ENCODE peak calls at places on chromosomes 2 and 18, in seven cellular contexts. One of them, this sample, is unnamed.
A peak's percentile ranks its signal among the peaks of the same experiment; 100 is the strongest.

GRCh38 chr2:100518801-100519200 is 44.0 kb upstream of the PDCL3 start:
- DNase-seq in HCT116: no peak
- DNase-seq in A549: no peak
- DNase-seq in IMR-90: no peak
- DNase-seq in stomach: no peak
- DNase-seq in uterus: no peak
- DNase-seq in K562: no peak
- DNase-seq in this sample: no peak

GRCh38 chr18:68275616-68276015 is 439.3 kb downstream of the TMX3 start:
- DNase-seq in HCT116: no peak
- DNase-seq in A549: no peak
- DNase-seq in IMR-90: peak; percentile 93
- DNase-seq in stomach: no peak
- DNase-seq in uterus: no peak
- DNase-seq in K562: no peak
- DNase-seq in this sample: no peak

GRCh38 chr2:164599954-164600589 is 21.2 kb downstream of the GRB14 start:
- DNase-seq in HCT116: peak; percentile 79
- DNase-seq in A549: peak; percentile 87
- DNase-seq in IMR-90: peak; percentile 50
- DNase-seq in stomach: peak; percentile 30
- DNase-seq in uterus: no peak
- DNase-seq in K562: peak; percentile 67
- DNase-seq in this sample: no peak

GRCh38 chr2:215832791-215833190 is 180.6 kb downstream of the MREG start:
- DNase-seq in HCT116: no peak
- DNase-seq in A549: no peak
- DNase-seq in IMR-90: no peak
- DNase-seq in stomach: peak; percentile 61
- DNase-seq in uterus: no peak
- DNase-seq in K562: no peak
- DNase-seq in this sample: no peak

GRCh38 chr2:176291335-176291734 is 22.1 kb downstream of the MTX2 start:
- DNase-seq in HCT116: no peak
- DNase-seq in A549: no peak
- DNase-seq in IMR-90: no peak
- DNase-seq in stomach: no peak
- DNase-seq in uterus: no peak
- DNase-seq in K562: no peak
- DNase-seq in this sample: no peak

GRCh38 chr2:36433311-36434217 is 78.0 kb downstream of the CRIM1 start:
- DNase-seq in HCT116: no peak
- DNase-seq in A549: peak; percentile 76
- DNase-seq in IMR-90: peak; percentile 59
- DNase-seq in stomach: no peak
- DNase-seq in uterus: peak; percentile 51
- DNase-seq in K562: no peak
- DNase-seq in this sample: no peak

GRCh38 chr2:55115795-55116597 is 65.7 kb upstream of the RTN4 start:
- DNase-seq in HCT116: peak; percentile 80
- DNase-seq in A549: peak; percentile 52
- DNase-seq in IMR-90: peak; percentile 80
- DNase-seq in stomach: no peak
- DNase-seq in uterus: no peak
- DNase-seq in K562: peak; percentile 47
- DNase-seq in this sample: no peak

GRCh38 chr2:193332938-193333337 is 1138.2 kb upstream of the TMEFF2 start:
- DNase-seq in HCT116: no peak
- DNase-seq in A549: no peak
- DNase-seq in IMR-90: no peak
- DNase-seq in stomach: no peak
- DNase-seq in uterus: no peak
- DNase-seq in K562: no peak
- DNase-seq in this sample: no peak

GRCh38 chr18:49565656-49566055 is 3.8 kb downstream of the LIPG start:
- DNase-seq in HCT116: no peak
- DNase-seq in A549: no peak
- DNase-seq in IMR-90: peak; percentile 16
- DNase-seq in stomach: peak; percentile 82
- DNase-seq in uterus: no peak
- DNase-seq in K562: no peak
- DNase-seq in this sample: no peak

GRCh38 chr2:240911641-240912265 is 5.6 kb downstream of the CROCC2 start:
- DNase-seq in HCT116: no peak
- DNase-seq in A549: no peak
- DNase-seq in IMR-90: peak; percentile 46
- DNase-seq in stomach: no peak
- DNase-seq in uterus: no peak
- DNase-seq in K562: no peak
- DNase-seq in this sample: no peak

GRCh38 chr18:73274812-73275621 is 407.2 kb upstream of the NETO1 start:
- DNase-seq in HCT116: no peak
- DNase-seq in A549: peak; percentile 86
- DNase-seq in IMR-90: no peak
- DNase-seq in stomach: no peak
- DNase-seq in uterus: no peak
- DNase-seq in K562: no peak
- DNase-seq in this sample: no peak

GRCh38 chr2:13260401-13260800 is 543.7 kb downstream of the TRIB2 start:
- DNase-seq in HCT116: no peak
- DNase-seq in A549: no peak
- DNase-seq in IMR-90: no peak
- DNase-seq in stomach: no peak
- DNase-seq in uterus: no peak
- DNase-seq in K562: no peak
- DNase-seq in this sample: no peak

GRCh38 chr18:39732918-39733317 is 2167.3 kb upstream of the CELF4 start:
- DNase-seq in HCT116: no peak
- DNase-seq in A549: peak; percentile 0
- DNase-seq in IMR-90: no peak
- DNase-seq in stomach: no peak
- DNase-seq in uterus: no peak
- DNase-seq in K562: no peak
- DNase-seq in this sample: no peak

GRCh38 chr2:126059379-126059778 is 596.6 kb upstream of the GYPC start:
- DNase-seq in HCT116: no peak
- DNase-seq in A549: no peak
- DNase-seq in IMR-90: no peak
- DNase-seq in stomach: no peak
- DNase-seq in uterus: no peak
- DNase-seq in K562: no peak
- DNase-seq in this sample: no peak

GRCh38 chr2:10008809-10009176 is 34.6 kb upstream of the KLF11 start:
- DNase-seq in HCT116: no peak
- DNase-seq in A549: no peak
- DNase-seq in IMR-90: no peak
- DNase-seq in stomach: no peak
- DNase-seq in uterus: no peak
- DNase-seq in K562: peak; percentile 28
- DNase-seq in this sample: no peak

GRCh38 chr18:2846241-2846637 is 567 bp upstream of the EMILIN2 start:
- DNase-seq in HCT116: no peak
- DNase-seq in A549: no peak
- DNase-seq in IMR-90: peak; percentile 16
- DNase-seq in stomach: no peak
- DNase-seq in uterus: no peak
- DNase-seq in K562: no peak
- DNase-seq in this sample: peak; percentile 51

GRCh38 chr2:237736783-237737182 is 61.8 kb upstream of the RBM44 start:
- DNase-seq in HCT116: no peak
- DNase-seq in A549: no peak
- DNase-seq in IMR-90: no peak
- DNase-seq in stomach: no peak
- DNase-seq in uterus: no peak
- DNase-seq in K562: no peak
- DNase-seq in this sample: no peak

GRCh38 chr18:32454667-32455066 is 16.0 kb downstream of the GAREM1 start:
- DNase-seq in HCT116: no peak
- DNase-seq in A549: no peak
- DNase-seq in IMR-90: peak; percentile 9
- DNase-seq in stomach: no peak
- DNase-seq in uterus: no peak
- DNase-seq in K562: no peak
- DNase-seq in this sample: no peak

GRCh38 chr2:23291274-23291673 is 93.7 kb upstream of the KLHL29 start:
- DNase-seq in HCT116: no peak
- DNase-seq in A549: no peak
- DNase-seq in IMR-90: no peak
- DNase-seq in stomach: no peak
- DNase-seq in uterus: peak; percentile 84
- DNase-seq in K562: no peak
- DNase-seq in this sample: no peak

GRCh38 chr18:37481491-37481890 is 84.1 kb downstream of the CELF4 start:
- DNase-seq in HCT116: no peak
- DNase-seq in A549: no peak
- DNase-seq in IMR-90: no peak
- DNase-seq in stomach: no peak
- DNase-seq in uterus: no peak
- DNase-seq in K562: no peak
- DNase-seq in this sample: no peak

GRCh38 chr2:43041661-43042360 is 184.6 kb downstream of the ZFP36L2 start:
- DNase-seq in HCT116: no peak
- DNase-seq in A549: peak; percentile 80
- DNase-seq in IMR-90: peak; percentile 97
- DNase-seq in stomach: no peak
- DNase-seq in uterus: peak; percentile 92
- DNase-seq in K562: peak; percentile 73
- DNase-seq in this sample: no peak

GRCh38 chr2:158042245-158042644 is 59.4 kb upstream of the UPP2 start:
- DNase-seq in HCT116: no peak
- DNase-seq in A549: no peak
- DNase-seq in IMR-90: no peak
- DNase-seq in stomach: no peak
- DNase-seq in uterus: no peak
- DNase-seq in K562: no peak
- DNase-seq in this sample: no peak

GRCh38 chr2:161238559-161239415 is 69.4 kb upstream of the PSMD14 start:
- DNase-seq in HCT116: no peak
- DNase-seq in A549: peak; percentile 50
- DNase-seq in IMR-90: peak; percentile 23
- DNase-seq in stomach: peak; percentile 69
- DNase-seq in uterus: peak; percentile 46
- DNase-seq in K562: no peak
- DNase-seq in this sample: peak; percentile 67

GRCh38 chr2:242053921-242054320 is 184.4 kb downstream of the RTP5 start:
- DNase-seq in HCT116: no peak
- DNase-seq in A549: no peak
- DNase-seq in IMR-90: no peak
- DNase-seq in stomach: no peak
- DNase-seq in uterus: no peak
- DNase-seq in K562: no peak
- DNase-seq in this sample: no peak

GRCh38 chr18:79941473-79942119 is 9.9 kb downstream of the SLC66A2 start:
- DNase-seq in HCT116: no peak
- DNase-seq in A549: no peak
- DNase-seq in IMR-90: no peak
- DNase-seq in stomach: peak; percentile 65
- DNase-seq in uterus: no peak
- DNase-seq in K562: no peak
- DNase-seq in this sample: peak; percentile 28

GRCh38 chr2:25977768-25978167 is 4.5 kb downstream of the KIF3C start:
- DNase-seq in HCT116: no peak
- DNase-seq in A549: peak; percentile 88
- DNase-seq in IMR-90: peak; percentile 66
- DNase-seq in stomach: no peak
- DNase-seq in uterus: no peak
- DNase-seq in K562: no peak
- DNase-seq in this sample: no peak

GRCh38 chr2:206232287-206233035 is 42.0 kb upstream of the ZDBF2 start:
- DNase-seq in HCT116: no peak
- DNase-seq in A549: no peak
- DNase-seq in IMR-90: no peak
- DNase-seq in stomach: no peak
- DNase-seq in uterus: no peak
- DNase-seq in K562: no peak
- DNase-seq in this sample: no peak

DNA sequence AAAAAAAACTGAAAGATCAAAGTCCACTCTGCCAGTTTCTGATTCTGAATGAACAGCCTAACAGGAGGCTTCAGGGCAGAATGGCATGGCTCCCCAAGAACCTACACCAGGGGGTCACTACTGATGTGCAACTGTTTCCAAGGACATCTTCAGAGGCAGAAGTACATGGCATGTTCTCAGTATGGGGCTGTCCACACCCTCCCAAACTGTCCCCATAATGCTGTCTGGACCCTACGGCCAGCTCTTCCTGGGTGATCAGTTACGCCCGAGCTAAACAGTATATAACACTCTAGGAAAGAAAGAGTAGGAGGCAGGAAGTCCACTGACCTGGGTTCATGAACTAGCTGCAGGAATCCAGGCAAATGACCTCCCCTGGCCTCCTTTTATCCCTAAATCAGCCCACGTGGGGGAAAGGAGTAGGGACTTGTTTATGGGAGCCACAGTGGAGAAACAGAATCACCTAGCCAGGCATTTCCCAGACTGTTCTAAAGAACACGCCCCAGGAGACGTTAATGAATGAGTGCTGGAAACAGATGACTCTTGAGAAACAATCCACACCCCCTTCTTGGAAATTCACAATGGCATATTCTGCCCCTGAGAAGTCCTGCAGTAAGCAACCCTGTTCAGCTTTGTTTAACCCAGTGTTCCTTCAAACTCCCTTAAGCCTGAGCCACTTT is 2.5 kb downstream of the TMBIM1 start:
- DNase-seq in HCT116: no peak
- DNase-seq in A549: no peak
- DNase-seq in IMR-90: peak; percentile 36
- DNase-seq in stomach: no peak
- DNase-seq in uterus: no peak
- DNase-seq in K562: no peak
- DNase-seq in this sample: no peak
- TF ChIP-seq POLR2A in HCT116: no peak
- TF ChIP-seq POLR2A in A549: no peak
- TF ChIP-seq POLR2A in IMR-90: no peak
- TF ChIP-seq POLR2A in stomach: no peak
- TF ChIP-seq POLR2A in uterus: no peak
- TF ChIP-seq POLR2A in K562: no peak
- TF ChIP-seq POLR2A in this sample: peak; percentile 71

GRCh38 chr2:30147715-30148611 is 1.2 kb downstream of the YPEL5 start:
- DNase-seq in HCT116: no peak
- DNase-seq in A549: peak; percentile 74
- DNase-seq in IMR-90: peak; percentile 40
- DNase-seq in stomach: peak; percentile 84
- DNase-seq in uterus: peak; percentile 71
- DNase-seq in K562: peak; percentile 91
- DNase-seq in this sample: peak; percentile 91
- TF ChIP-seq POLR2A in HCT116: no peak
- TF ChIP-seq POLR2A in A549: no peak
- TF ChIP-seq POLR2A in IMR-90: peak; percentile 14
- TF ChIP-seq POLR2A in stomach: no peak
- TF ChIP-seq POLR2A in uterus: peak; percentile 82
- TF ChIP-seq POLR2A in K562: peak; percentile 8
- TF ChIP-seq POLR2A in this sample: peak; percentile 50

GRCh38 chr2:75646583-75647425 is at the start of gene MRPL19:
- DNase-seq in HCT116: peak; percentile 87
- DNase-seq in A549: peak; percentile 96
- DNase-seq in IMR-90: peak; percentile 93
- DNase-seq in stomach: peak; percentile 89
- DNase-seq in uterus: peak; percentile 88
- DNase-seq in K562: peak; percentile 74
- DNase-seq in this sample: peak; percentile 80
- TF ChIP-seq POLR2A in HCT116: no peak
- TF ChIP-seq POLR2A in A549: peak; percentile 79
- TF ChIP-seq POLR2A in IMR-90: peak; percentile 33
- TF ChIP-seq POLR2A in stomach: no peak
- TF ChIP-seq POLR2A in uterus: no peak
- TF ChIP-seq POLR2A in K562: peak; percentile 82
- TF ChIP-seq POLR2A in this sample: peak; percentile 40

GRCh38 chr18:70036771-70037452 is 89.2 kb upstream of the CD226 start:
- DNase-seq in HCT116: no peak
- DNase-seq in A549: no peak
- DNase-seq in IMR-90: no peak
- DNase-seq in stomach: no peak
- DNase-seq in uterus: no peak
- DNase-seq in K562: peak; percentile 10
- DNase-seq in this sample: no peak
- TF ChIP-seq POLR2A in HCT116: no peak
- TF ChIP-seq POLR2A in A549: no peak
- TF ChIP-seq POLR2A in IMR-90: no peak
- TF ChIP-seq POLR2A in stomach: no peak
- TF ChIP-seq POLR2A in uterus: no peak
- TF ChIP-seq POLR2A in K562: no peak
- TF ChIP-seq POLR2A in this sample: no peak